ENCODE peak calls at places on chromosomes 4 and X, in nine cellular contexts. H is keratinocyte; Q is CD4-positive, alpha-beta memory T cell; W is heart right ventricle; N is K562; X is hepatocyte; R is tibial nerve; U is kidney; A is HCT116. P is an unnamed sample. For H3K4me1, the result is how much of the 10 kb centered on the place peaks cover.

GRCh38 chr4:76208005-76208765 is 5.4 kb downstream of the SCARB2 start:
- DNase-seq in Q (no peak), N (no peak), R (peak), W (peak), A (no peak), X (peak), U (peak), H (peak), P (no peak)

GRCh38 chr4:56874166-56874565 is 33.5 kb upstream of the REST start:
- DNase-seq in X (no peak), Q (no peak), R (no peak), A (no peak), U (no peak), W (no peak), H (no peak), N (no peak), P (no peak)

GRCh38 chr4:10546-10870 is 42.6 kb upstream of the ZNF595 start:
- DNase-seq in W (no peak), H (no peak), X (no peak), Q (no peak), A (no peak), U (no peak), R (no peak), N (no peak), P (no peak)

GRCh38 chr4:17605236-17605635 is 9.2 kb upstream of the MED28 start:
- DNase-seq in W (no peak), A (no peak), U (no peak), H (no peak), R (no peak), Q (no peak), X (no peak), N (no peak), P (no peak)

GRCh38 chrX:16123222-16123786 is at the start of gene GRPR:
- DNase-seq in W (peak), X (peak), N (peak), R (peak), U (peak), A (peak), H (peak), Q (peak), P (peak)

GRCh38 chr4:152731997-152732396 is 47.5 kb downstream of the TIGD4 start:
- DNase-seq in H (no peak), R (no peak), W (no peak), A (no peak), U (no peak), N (no peak), X (no peak), Q (no peak), P (no peak)

GRCh38 chr4:91427171-91427570 is 876.6 kb upstream of the GRID2 start:
- DNase-seq in R (no peak), N (no peak), X (no peak), H (no peak), W (no peak), A (peak), Q (no peak), U (no peak), P (no peak)

GRCh38 chrX:153903991-153904957 is at the start of gene AVPR2:
- DNase-seq in A (no peak), U (peak), N (peak), H (no peak), R (no peak), W (peak), X (no peak), Q (no peak), P (peak)

DNA sequence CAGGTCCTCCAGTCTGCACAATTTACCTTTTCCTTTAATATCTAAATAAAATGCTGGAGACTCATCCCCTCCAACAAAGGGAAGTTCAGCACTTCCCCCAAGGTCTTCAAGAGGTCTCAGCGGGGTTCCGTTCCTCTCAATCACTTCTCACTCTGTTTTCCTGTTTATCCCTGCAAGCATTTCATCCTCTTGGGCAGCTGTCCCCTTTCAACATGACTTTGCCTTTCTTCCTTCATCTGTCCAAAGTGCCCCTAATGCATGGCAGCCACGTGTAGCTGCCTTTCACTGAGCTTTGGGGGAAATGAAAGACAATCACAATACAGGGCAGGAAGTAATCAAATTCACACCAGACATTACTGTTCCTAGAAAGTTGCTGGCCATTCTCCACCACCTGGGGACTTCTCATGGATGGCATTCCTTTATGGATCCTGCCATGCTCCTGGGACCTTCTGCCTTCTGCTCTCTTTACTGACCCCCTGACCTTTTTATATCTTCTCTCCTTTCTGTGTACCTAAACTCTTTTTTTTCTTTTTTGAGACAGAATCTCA is 79.7 kb upstream of the USP9X start:
- DNase-seq in W (no peak), Q (no peak), A (no peak), X (no peak), R (no peak), H (no peak), N (no peak), U (no peak), P (no peak)
- H3K4me1 ChIP-seq in W (under half), Q (under half), A (under half), X (under half), R (under half), H (under half), N (under half), U (under half), P (under half)

DNA sequence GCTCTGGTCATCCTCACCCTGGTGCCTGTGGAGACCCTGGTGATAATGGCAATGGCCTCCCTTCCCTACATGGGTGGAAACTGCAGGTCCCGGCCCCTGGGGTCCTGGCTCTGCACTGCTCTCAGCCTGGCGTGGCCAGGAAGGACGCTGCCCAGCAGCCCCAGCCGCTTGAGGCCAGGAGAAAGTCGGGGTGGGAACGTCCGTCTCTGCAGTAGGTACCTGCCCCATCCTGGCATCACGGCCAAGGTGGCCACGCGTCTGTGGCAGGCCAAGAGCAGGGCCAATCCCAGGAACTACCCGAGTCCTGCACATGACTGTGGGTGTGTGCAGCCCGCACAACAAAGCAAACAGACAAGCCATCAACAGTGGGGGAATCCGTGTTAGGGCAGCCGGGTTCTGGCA is 33.8 kb downstream of the FGFRL1 start:
- DNase-seq in Q (no peak), W (no peak), N (no peak), U (peak), X (no peak), A (no peak), H (no peak), R (no peak), P (no peak)
- H3K4me1 ChIP-seq in Q (under half), W (under half), N (half or more), U (under half), X (under half), A (under half), H (under half), R (half or more), P (under half)

GRCh38 chrX:107849747-107850478 is 24.2 kb downstream of the MID2 start:
- DNase-seq in W (no peak), H (no peak), A (no peak), U (no peak), X (no peak), Q (no peak), N (no peak), R (no peak), P (no peak)
- H3K4me1 ChIP-seq in W (under half), H (under half), A (under half), U (under half), X (under half), Q (under half), N (under half), R (under half), P (under half)

GRCh38 chr4:31084806-31085416 is 364.7 kb downstream of the PCDH7 start:
- DNase-seq in N (no peak), H (no peak), R (no peak), A (peak), U (no peak), X (no peak), Q (no peak), W (no peak), P (no peak)
- H3K4me1 ChIP-seq in N (under half), H (under half), R (under half), A (half or more), U (under half), X (under half), Q (under half), W (under half), P (under half)

GRCh38 chr4:48244665-48245064 is 25.0 kb downstream of the TEC start:
- DNase-seq in A (no peak), R (no peak), W (no peak), X (no peak), Q (no peak), N (no peak), H (no peak), U (no peak), P (no peak)
- H3K4me1 ChIP-seq in A (under half), R (under half), W (under half), X (under half), Q (under half), N (under half), H (under half), U (under half), P (under half)

GRCh38 chr4:71009796-71010588 is 16.5 kb downstream of the DCK start:
- DNase-seq in N (peak), U (no peak), H (no peak), R (no peak), W (no peak), X (peak), Q (peak), A (peak), P (peak)
- H3K4me1 ChIP-seq in N (under half), U (under half), H (under half), R (under half), W (under half), X (under half), Q (under half), A (under half), P (under half)

GRCh38 chr4:147824316-147824715 is 92.4 kb downstream of the ARHGAP10 start:
- DNase-seq in Q (no peak), W (no peak), U (no peak), A (no peak), N (no peak), X (no peak), H (no peak), R (no peak), P (no peak)

GRCh38 chr4:147826288-147826646 is 94.4 kb downstream of the ARHGAP10 start:
- DNase-seq in Q (no peak), A (no peak), H (no peak), W (no peak), U (no peak), R (no peak), N (no peak), X (no peak), P (no peak)

GRCh38 chr4:147823135-147823534 is 91.2 kb downstream of the ARHGAP10 start:
- DNase-seq in A (no peak), W (no peak), U (no peak), R (no peak), H (no peak), X (no peak), Q (no peak), N (no peak), P (no peak)

GRCh38 chr4:147825451-147826287 is 93.8 kb downstream of the ARHGAP10 start:
- DNase-seq in R (no peak), N (no peak), X (no peak), H (no peak), Q (no peak), W (peak), U (no peak), A (no peak), P (no peak)

DNA sequence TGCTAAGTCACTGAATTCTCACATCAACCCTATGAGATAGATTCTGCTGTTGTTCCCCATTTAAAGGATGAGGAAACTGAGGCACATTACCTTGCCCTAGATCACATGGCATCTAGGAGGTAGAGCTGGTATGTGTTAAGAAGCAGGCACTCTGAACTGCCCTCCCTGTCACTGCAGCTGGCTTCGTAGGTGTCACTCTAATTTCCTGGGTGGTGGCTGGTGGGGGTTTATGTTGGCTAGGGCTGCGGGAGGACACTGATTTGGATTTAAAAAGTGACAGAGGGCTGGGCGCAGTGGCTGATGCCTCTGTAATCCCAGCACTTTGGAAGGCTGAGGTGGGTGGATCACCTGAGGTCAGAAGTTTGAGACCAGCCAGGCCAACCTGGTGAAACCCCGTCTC is 93.0 kb downstream of the ARHGAP10 start:
- DNase-seq in N (no peak), H (no peak), A (no peak), W (no peak), U (no peak), R (no peak), Q (no peak), X (no peak), P (no peak)
- H3K4me1 ChIP-seq in N (under half), H (half or more), A (under half), W (half or more), U (under half), R (half or more), Q (under half), X (under half), P (under half)

GRCh38 chr4:151485541-151486131 is 76.7 kb downstream of the FHIP1A start:
- DNase-seq in H (peak), N (no peak), X (no peak), Q (no peak), A (no peak), U (no peak), R (no peak), W (no peak), P (no peak)
- H3K4me1 ChIP-seq in H (under half), N (under half), X (under half), Q (under half), A (under half), U (under half), R (under half), W (under half), P (under half)

GRCh38 chr4:88280228-88280795 is 4.0 kb downstream of the PPM1K start:
- DNase-seq in A (no peak), X (no peak), N (no peak), U (no peak), H (no peak), Q (no peak), W (no peak), R (no peak), P (no peak)
- H3K4me1 ChIP-seq in A (under half), X (under half), N (under half), U (under half), H (under half), Q (half or more), W (under half), R (half or more), P (under half)

P was measured in CD4-positive, CD25-positive, alpha-beta regulatory T cell.